ENCODE peak calls at places on chromosomes 6 and 20, in nine cellular contexts. One of them, this sample, is unnamed. For H3K9me3 and H3K4me1, the result is how much of the 10 kb centered on the place peaks cover.

GRCh38 chr20:16761305-16761829 is 13.2 kb downstream of the OTOR start:
- DNase-seq in DND-41: peak
- DNase-seq in pancreas: peak
- DNase-seq in tibial nerve: no peak
- DNase-seq in A549: peak
- DNase-seq in sigmoid colon: no peak
- DNase-seq in neuronal stem cell: peak
- DNase-seq in spleen: no peak
- DNase-seq in thoracic aorta: no peak
- DNase-seq in this sample: peak

GRCh38 chr6:36326351-36326995 is 10.2 kb downstream of the BNIP5 start:
- DNase-seq in pancreas: no peak
- DNase-seq in A549: no peak
- DNase-seq in thoracic aorta: no peak
- DNase-seq in neuronal stem cell: peak
- DNase-seq in spleen: no peak
- DNase-seq in sigmoid colon: no peak
- DNase-seq in DND-41: no peak
- DNase-seq in tibial nerve: no peak
- DNase-seq in this sample: peak

GRCh38 chr20:6576721-6577120 is 190.8 kb upstream of the BMP2 start:
- DNase-seq in spleen: no peak
- DNase-seq in pancreas: no peak
- DNase-seq in A549: no peak
- DNase-seq in DND-41: no peak
- DNase-seq in thoracic aorta: no peak
- DNase-seq in neuronal stem cell: no peak
- DNase-seq in sigmoid colon: no peak
- DNase-seq in tibial nerve: no peak
- DNase-seq in this sample: no peak

GRCh38 chr20:32787168-32787567 is 25.0 kb downstream of the DNMT3B start:
- DNase-seq in pancreas: no peak
- DNase-seq in sigmoid colon: no peak
- DNase-seq in tibial nerve: no peak
- DNase-seq in spleen: no peak
- DNase-seq in DND-41: no peak
- DNase-seq in A549: no peak
- DNase-seq in thoracic aorta: no peak
- DNase-seq in neuronal stem cell: no peak
- DNase-seq in this sample: no peak

GRCh38 chr6:160881409-160881808 is 110.2 kb upstream of the MAP3K4 start:
- DNase-seq in tibial nerve: no peak
- DNase-seq in DND-41: no peak
- DNase-seq in spleen: no peak
- DNase-seq in neuronal stem cell: no peak
- DNase-seq in A549: no peak
- DNase-seq in pancreas: no peak
- DNase-seq in thoracic aorta: no peak
- DNase-seq in sigmoid colon: no peak
- DNase-seq in this sample: no peak

GRCh38 chr6:2485116-2485515 is 239.7 kb upstream of the GMDS start:
- DNase-seq in DND-41: no peak
- DNase-seq in pancreas: no peak
- DNase-seq in spleen: no peak
- DNase-seq in neuronal stem cell: no peak
- DNase-seq in thoracic aorta: no peak
- DNase-seq in sigmoid colon: no peak
- DNase-seq in A549: no peak
- DNase-seq in tibial nerve: no peak
- DNase-seq in this sample: no peak

GRCh38 chr6:106256201-106256968 is 69.2 kb downstream of the ATG5 start:
- DNase-seq in DND-41: no peak
- DNase-seq in pancreas: no peak
- DNase-seq in tibial nerve: no peak
- DNase-seq in neuronal stem cell: no peak
- DNase-seq in spleen: no peak
- DNase-seq in A549: no peak
- DNase-seq in sigmoid colon: no peak
- DNase-seq in thoracic aorta: no peak
- DNase-seq in this sample: no peak

GRCh38 chr20:10074513-10074912 is 39.7 kb downstream of the ANKEF1 start:
- DNase-seq in sigmoid colon: no peak
- DNase-seq in neuronal stem cell: no peak
- DNase-seq in thoracic aorta: peak
- DNase-seq in pancreas: peak
- DNase-seq in tibial nerve: peak
- DNase-seq in spleen: no peak
- DNase-seq in A549: peak
- DNase-seq in DND-41: no peak
- DNase-seq in this sample: peak

GRCh38 chr20:13111249-13111911 is 102.6 kb downstream of the SPTLC3 start:
- DNase-seq in sigmoid colon: no peak
- DNase-seq in DND-41: no peak
- DNase-seq in thoracic aorta: no peak
- DNase-seq in pancreas: no peak
- DNase-seq in neuronal stem cell: no peak
- DNase-seq in A549: no peak
- DNase-seq in tibial nerve: no peak
- DNase-seq in spleen: no peak
- DNase-seq in this sample: no peak

GRCh38 chr20:41048475-41049242 is 20.0 kb downstream of the TOP1 start:
- DNase-seq in DND-41: no peak
- DNase-seq in pancreas: no peak
- DNase-seq in neuronal stem cell: no peak
- DNase-seq in spleen: no peak
- DNase-seq in A549: no peak
- DNase-seq in sigmoid colon: no peak
- DNase-seq in thoracic aorta: no peak
- DNase-seq in tibial nerve: no peak
- DNase-seq in this sample: no peak
- H3K4me3 ChIP-seq in DND-41: no peak
- H3K4me3 ChIP-seq in pancreas: no peak
- H3K4me3 ChIP-seq in neuronal stem cell: no peak
- H3K4me3 ChIP-seq in spleen: peak
- H3K4me3 ChIP-seq in A549: no peak
- H3K4me3 ChIP-seq in sigmoid colon: peak
- H3K4me3 ChIP-seq in thoracic aorta: peak
- H3K4me3 ChIP-seq in tibial nerve: no peak
- H3K4me3 ChIP-seq in this sample: no peak

GRCh38 chr6:165292657-165293056 is 16.7 kb downstream of the C6orf118 start:
- DNase-seq in pancreas: no peak
- DNase-seq in DND-41: no peak
- DNase-seq in tibial nerve: no peak
- DNase-seq in spleen: no peak
- DNase-seq in A549: no peak
- DNase-seq in sigmoid colon: no peak
- DNase-seq in thoracic aorta: no peak
- DNase-seq in neuronal stem cell: no peak
- DNase-seq in this sample: no peak

GRCh38 chr6:165300401-165300800 is 9.0 kb downstream of the C6orf118 start:
- DNase-seq in sigmoid colon: no peak
- DNase-seq in spleen: no peak
- DNase-seq in A549: no peak
- DNase-seq in DND-41: no peak
- DNase-seq in pancreas: no peak
- DNase-seq in neuronal stem cell: no peak
- DNase-seq in thoracic aorta: no peak
- DNase-seq in tibial nerve: no peak
- DNase-seq in this sample: no peak

GRCh38 chr6:165301372-165302246 is 7.8 kb downstream of the C6orf118 start:
- DNase-seq in A549: no peak
- DNase-seq in sigmoid colon: no peak
- DNase-seq in spleen: no peak
- DNase-seq in tibial nerve: no peak
- DNase-seq in neuronal stem cell: no peak
- DNase-seq in pancreas: no peak
- DNase-seq in thoracic aorta: no peak
- DNase-seq in DND-41: no peak
- DNase-seq in this sample: no peak

DNA sequence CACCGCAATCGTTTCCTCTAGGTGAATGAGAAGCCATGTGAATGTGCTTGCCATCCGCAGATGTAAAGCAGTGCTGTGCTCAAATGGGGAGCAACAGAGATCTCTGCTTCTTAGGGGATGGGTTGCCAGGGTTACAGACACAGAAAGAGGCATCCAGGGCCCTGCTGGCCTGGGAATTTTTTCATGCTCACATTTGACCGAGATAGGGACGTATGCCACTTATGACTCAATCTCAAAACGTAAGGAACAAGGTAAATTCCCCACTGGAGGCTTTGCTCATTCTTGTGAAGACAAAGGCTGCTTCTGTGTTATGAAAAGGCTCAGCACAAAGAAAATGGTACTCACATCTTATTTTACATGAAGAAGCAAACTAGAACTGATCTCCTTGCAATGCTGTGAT is 11.0 kb downstream of the C6orf118 start:
- DNase-seq in neuronal stem cell: no peak
- DNase-seq in DND-41: no peak
- DNase-seq in tibial nerve: no peak
- DNase-seq in spleen: no peak
- DNase-seq in sigmoid colon: no peak
- DNase-seq in A549: no peak
- DNase-seq in thoracic aorta: no peak
- DNase-seq in pancreas: no peak
- DNase-seq in this sample: no peak
- H3K9me3 ChIP-seq in neuronal stem cell: under half
- H3K9me3 ChIP-seq in DND-41: under half
- H3K9me3 ChIP-seq in tibial nerve: under half
- H3K9me3 ChIP-seq in spleen: under half
- H3K9me3 ChIP-seq in sigmoid colon: under half
- H3K9me3 ChIP-seq in A549: under half
- H3K9me3 ChIP-seq in thoracic aorta: under half
- H3K9me3 ChIP-seq in pancreas: under half
- H3K9me3 ChIP-seq in this sample: under half

GRCh38 chr20:25251019-25251418 is 3.1 kb downstream of the PYGB start:
- DNase-seq in neuronal stem cell: no peak
- DNase-seq in spleen: no peak
- DNase-seq in A549: no peak
- DNase-seq in thoracic aorta: no peak
- DNase-seq in pancreas: no peak
- DNase-seq in DND-41: no peak
- DNase-seq in sigmoid colon: no peak
- DNase-seq in tibial nerve: no peak
- DNase-seq in this sample: no peak
- H3K4me1 ChIP-seq in neuronal stem cell: under half
- H3K4me1 ChIP-seq in spleen: under half
- H3K4me1 ChIP-seq in A549: half or more
- H3K4me1 ChIP-seq in thoracic aorta: under half
- H3K4me1 ChIP-seq in pancreas: under half
- H3K4me1 ChIP-seq in DND-41: under half
- H3K4me1 ChIP-seq in sigmoid colon: half or more
- H3K4me1 ChIP-seq in tibial nerve: under half
- H3K4me1 ChIP-seq in this sample: under half

GRCh38 chr6:28747083-28747630 is 176.6 kb downstream of the TRIM27 start:
- DNase-seq in thoracic aorta: no peak
- DNase-seq in tibial nerve: no peak
- DNase-seq in neuronal stem cell: no peak
- DNase-seq in pancreas: no peak
- DNase-seq in A549: no peak
- DNase-seq in spleen: no peak
- DNase-seq in DND-41: no peak
- DNase-seq in sigmoid colon: no peak
- DNase-seq in this sample: peak
- H3K4me3 ChIP-seq in thoracic aorta: no peak
- H3K4me3 ChIP-seq in tibial nerve: no peak
- H3K4me3 ChIP-seq in neuronal stem cell: no peak
- H3K4me3 ChIP-seq in pancreas: no peak
- H3K4me3 ChIP-seq in A549: peak
- H3K4me3 ChIP-seq in spleen: no peak
- H3K4me3 ChIP-seq in DND-41: no peak
- H3K4me3 ChIP-seq in sigmoid colon: no peak
- H3K4me3 ChIP-seq in this sample: peak

GRCh38 chr6:349491-349921 is 42.0 kb upstream of the IRF4 start:
- DNase-seq in tibial nerve: no peak
- DNase-seq in neuronal stem cell: no peak
- DNase-seq in pancreas: no peak
- DNase-seq in A549: no peak
- DNase-seq in spleen: peak
- DNase-seq in DND-41: no peak
- DNase-seq in sigmoid colon: no peak
- DNase-seq in thoracic aorta: no peak
- DNase-seq in this sample: no peak
- H3K9me3 ChIP-seq in tibial nerve: under half
- H3K9me3 ChIP-seq in neuronal stem cell: under half
- H3K9me3 ChIP-seq in pancreas: under half
- H3K9me3 ChIP-seq in A549: under half
- H3K9me3 ChIP-seq in spleen: under half
- H3K9me3 ChIP-seq in DND-41: under half
- H3K9me3 ChIP-seq in sigmoid colon: under half
- H3K9me3 ChIP-seq in thoracic aorta: under half
- H3K9me3 ChIP-seq in this sample: under half

DNA sequence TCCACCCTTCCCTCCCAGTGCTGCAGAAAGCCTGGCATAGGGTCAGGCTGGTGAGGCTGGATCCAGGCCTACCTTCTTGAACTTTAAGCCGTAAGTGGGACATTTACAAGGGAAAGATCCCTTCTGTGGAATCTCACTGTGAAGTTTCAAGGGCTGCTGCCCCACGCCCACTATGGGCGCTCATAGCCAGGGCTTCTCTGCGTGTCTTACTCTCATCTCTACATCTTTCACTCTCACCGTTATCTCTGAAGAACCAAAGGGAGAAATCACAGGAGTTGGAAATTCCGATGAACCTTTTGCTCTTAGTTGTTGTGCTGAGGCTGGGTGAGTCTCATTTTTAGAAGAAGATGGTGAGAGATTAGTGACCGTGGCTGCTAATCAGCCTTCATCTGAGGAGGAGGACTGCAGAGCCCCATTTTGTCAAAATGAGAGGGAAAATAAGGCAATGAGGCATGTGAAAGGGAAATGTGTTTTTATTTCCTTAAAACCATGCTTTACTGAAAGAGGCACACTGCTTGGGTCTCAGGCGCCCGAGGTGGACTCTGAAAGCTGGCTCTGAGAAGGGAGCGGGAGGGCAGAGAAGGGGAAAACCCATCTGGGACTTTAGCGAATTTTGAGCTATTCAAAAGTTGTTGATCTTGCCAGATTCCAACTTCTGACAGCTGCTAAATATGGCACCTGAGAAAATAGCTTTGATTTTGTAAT is 301.5 kb downstream of the CLIC5 start:
- DNase-seq in neuronal stem cell: no peak
- DNase-seq in sigmoid colon: no peak
- DNase-seq in A549: no peak
- DNase-seq in thoracic aorta: no peak
- DNase-seq in tibial nerve: no peak
- DNase-seq in DND-41: no peak
- DNase-seq in pancreas: no peak
- DNase-seq in spleen: no peak
- DNase-seq in this sample: no peak
- H3K4me1 ChIP-seq in neuronal stem cell: under half
- H3K4me1 ChIP-seq in sigmoid colon: under half
- H3K4me1 ChIP-seq in A549: under half
- H3K4me1 ChIP-seq in thoracic aorta: under half
- H3K4me1 ChIP-seq in tibial nerve: under half
- H3K4me1 ChIP-seq in DND-41: under half
- H3K4me1 ChIP-seq in pancreas: under half
- H3K4me1 ChIP-seq in spleen: under half
- H3K4me1 ChIP-seq in this sample: under half

GRCh38 chr20:44326391-44327159 is 10.3 kb upstream of the R3HDML start:
- DNase-seq in A549: no peak
- DNase-seq in thoracic aorta: no peak
- DNase-seq in pancreas: no peak
- DNase-seq in spleen: no peak
- DNase-seq in tibial nerve: no peak
- DNase-seq in neuronal stem cell: no peak
- DNase-seq in sigmoid colon: no peak
- DNase-seq in DND-41: no peak
- DNase-seq in this sample: no peak
- H3K4me3 ChIP-seq in A549: peak
- H3K4me3 ChIP-seq in thoracic aorta: peak
- H3K4me3 ChIP-seq in pancreas: no peak
- H3K4me3 ChIP-seq in spleen: no peak
- H3K4me3 ChIP-seq in tibial nerve: no peak
- H3K4me3 ChIP-seq in neuronal stem cell: no peak
- H3K4me3 ChIP-seq in sigmoid colon: peak
- H3K4me3 ChIP-seq in DND-41: no peak
- H3K4me3 ChIP-seq in this sample: peak

GRCh38 chr6:11766589-11767450 is 11.8 kb downstream of the ADTRP start:
- DNase-seq in DND-41: no peak
- DNase-seq in A549: peak
- DNase-seq in thoracic aorta: no peak
- DNase-seq in neuronal stem cell: no peak
- DNase-seq in sigmoid colon: no peak
- DNase-seq in tibial nerve: no peak
- DNase-seq in spleen: no peak
- DNase-seq in pancreas: peak
- DNase-seq in this sample: no peak
- H3K9me3 ChIP-seq in DND-41: under half
- H3K9me3 ChIP-seq in A549: under half
- H3K9me3 ChIP-seq in thoracic aorta: under half
- H3K9me3 ChIP-seq in neuronal stem cell: under half
- H3K9me3 ChIP-seq in sigmoid colon: under half
- H3K9me3 ChIP-seq in tibial nerve: under half
- H3K9me3 ChIP-seq in spleen: under half
- H3K9me3 ChIP-seq in pancreas: under half
- H3K9me3 ChIP-seq in this sample: under half